ENCODE peak calls at places on chromosome 14, in ten cellular contexts. J is H1, Y is suprapubic skin, U is breast epithelium, R is endothelial cell of umbilical vein, K is sigmoid colon, F is transverse colon, I is stomach, A is HepG2, Z is GM12878. L is an unnamed sample.

GRCh38 chr14:101102875-101103274 is 199.4 kb upstream of the RTL1 start:
- DNase-seq in K (peak), R (no peak), I (no peak), F (no peak), Z (no peak), J (no peak), Y (peak), A (no peak), U (peak), L (no peak)

GRCh38 chr14:36021926-36022325 is 154.6 kb downstream of the PTCSC3 start:
- DNase-seq in F (no peak), Z (no peak), R (no peak), Y (no peak), J (no peak), A (no peak), U (no peak), K (no peak), I (no peak), L (no peak)

GRCh38 chr14:52131640-52132320 is 62.9 kb upstream of the NID2 start:
- DNase-seq in U (peak), Y (peak), J (peak), K (peak), F (peak), A (peak), Z (peak), R (peak), I (peak), L (peak)

GRCh38 chr14:61662001-61662400 is 33.3 kb upstream of the HIF1A start:
- DNase-seq in K (no peak), J (no peak), F (no peak), Y (no peak), U (no peak), R (peak), Z (no peak), I (no peak), A (no peak), L (no peak)

GRCh38 chr14:70152081-70152480 is 36.7 kb downstream of the SLC8A3 start:
- DNase-seq in U (no peak), J (no peak), Z (no peak), I (no peak), Y (no peak), F (no peak), R (no peak), K (no peak), A (no peak), L (no peak)

GRCh38 chr14:104404922-104405321 is 174.6 kb upstream of the C14orf180 start:
- DNase-seq in F (no peak), Z (no peak), Y (no peak), I (peak), K (no peak), J (no peak), A (no peak), U (no peak), R (no peak), L (no peak)

GRCh38 chr14:101444116-101444515 is 117.2 kb upstream of the DIO3 start:
- DNase-seq in I (no peak), A (no peak), Y (no peak), Z (no peak), R (no peak), U (no peak), J (no peak), F (no peak), K (no peak), L (no peak)

GRCh38 chr14:85313801-85314207 is 216.1 kb upstream of the FLRT2 start:
- DNase-seq in Z (no peak), I (no peak), A (no peak), K (no peak), F (no peak), R (peak), Y (no peak), U (no peak), J (no peak), L (no peak)

GRCh38 chr14:71716371-71716770 is 215.9 kb upstream of the RGS6 start:
- DNase-seq in R (no peak), J (no peak), U (no peak), Z (no peak), K (no peak), I (no peak), Y (no peak), A (no peak), F (no peak), L (no peak)

GRCh38 chr14:70645892-70646291 is 4.2 kb downstream of the TTC9 start:
- DNase-seq in I (no peak), R (no peak), Z (no peak), U (no peak), Y (no peak), J (no peak), F (no peak), A (no peak), K (no peak), L (no peak)

GRCh38 chr14:29352681-29353080 is 575.0 kb downstream of the PRKD1 start:
- DNase-seq in R (no peak), Y (no peak), I (no peak), J (no peak), A (no peak), F (no peak), K (no peak), Z (no peak), U (no peak), L (no peak)

GRCh38 chr14:72904840-72905561 is 11.1 kb upstream of the DPF3 start:
- DNase-seq in U (peak), A (peak), Z (no peak), R (peak), K (peak), Y (peak), F (peak), I (peak), J (no peak), L (peak)

DNA sequence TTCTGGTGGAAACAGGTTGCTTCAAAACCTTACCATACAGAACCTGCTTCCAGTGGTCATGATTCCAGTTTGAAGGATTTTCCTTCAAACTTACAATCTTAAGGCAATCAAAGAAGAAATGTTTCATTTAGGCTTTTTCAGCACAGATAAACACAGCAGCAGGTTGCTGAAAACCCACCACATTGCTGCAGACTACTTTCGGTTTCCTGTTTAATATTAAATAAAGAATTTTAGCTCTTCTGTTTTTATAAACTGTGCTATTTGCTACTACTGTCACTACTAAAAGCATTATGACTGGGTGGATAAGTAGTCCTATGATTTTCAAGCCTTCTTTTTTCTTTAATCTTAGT is 13.2 kb upstream of the FOXN3 start:
- DNase-seq in A (no peak), U (no peak), I (no peak), R (peak), Z (no peak), Y (no peak), F (no peak), J (no peak), K (no peak), L (no peak)
- H3K4me3 ChIP-seq in A (no peak), U (peak), I (peak), R (no peak), Z (peak), Y (peak), F (peak), J (no peak), K (peak), L (peak)

DNA sequence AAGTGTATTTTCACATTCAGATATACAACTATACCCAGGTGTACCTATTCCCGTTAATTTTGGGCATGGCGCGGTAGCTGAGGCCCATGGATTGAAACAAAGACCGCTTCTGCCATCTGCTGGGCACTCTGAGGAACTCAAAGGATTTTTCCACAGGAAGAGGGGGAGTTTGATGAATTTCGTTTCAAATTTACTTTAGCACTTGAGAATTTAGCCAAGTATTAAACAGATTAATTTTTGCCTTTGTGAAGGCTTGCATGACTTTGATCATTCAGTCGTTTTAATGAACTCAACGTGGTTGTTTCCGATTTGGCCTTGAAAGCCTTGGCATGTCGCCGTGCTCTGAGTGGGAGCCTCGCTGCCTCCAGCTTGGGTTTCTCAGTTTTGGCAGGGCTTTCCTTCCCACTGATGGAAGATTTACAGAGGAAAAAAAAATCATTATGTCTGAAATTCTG is 153.2 kb upstream of the DDHD1 start:
- DNase-seq in J (peak), Z (no peak), I (peak), A (peak), R (peak), U (peak), Y (no peak), K (peak), F (peak), L (peak)
- TF ChIP-seq POLR2AphosphoS5 in J (no peak), Z (no peak), I (peak), A (no peak), R (no peak), U (no peak), Y (no peak), K (peak), F (no peak), L (peak)

GRCh38 chr14:90105756-90106155 is 44.0 kb downstream of the KCNK13 start:
- DNase-seq in F (no peak), R (no peak), Z (no peak), J (no peak), Y (no peak), U (no peak), I (no peak), K (no peak), A (peak), L (no peak)

GRCh38 chr14:90111895-90112534 is 50.2 kb downstream of the KCNK13 start:
- DNase-seq in Z (no peak), A (peak), F (no peak), U (no peak), Y (no peak), R (no peak), J (no peak), I (no peak), K (no peak), L (no peak)

GRCh38 chr14:90107789-90108188 is 46.0 kb downstream of the KCNK13 start:
- DNase-seq in R (no peak), J (no peak), A (no peak), K (no peak), F (no peak), Y (no peak), Z (no peak), I (no peak), U (no peak), L (no peak)

GRCh38 chr14:90114554-90114953 is 52.8 kb downstream of the KCNK13 start:
- DNase-seq in J (no peak), Y (no peak), R (no peak), I (no peak), K (no peak), U (no peak), A (peak), Z (no peak), F (no peak), L (no peak)

DNA sequence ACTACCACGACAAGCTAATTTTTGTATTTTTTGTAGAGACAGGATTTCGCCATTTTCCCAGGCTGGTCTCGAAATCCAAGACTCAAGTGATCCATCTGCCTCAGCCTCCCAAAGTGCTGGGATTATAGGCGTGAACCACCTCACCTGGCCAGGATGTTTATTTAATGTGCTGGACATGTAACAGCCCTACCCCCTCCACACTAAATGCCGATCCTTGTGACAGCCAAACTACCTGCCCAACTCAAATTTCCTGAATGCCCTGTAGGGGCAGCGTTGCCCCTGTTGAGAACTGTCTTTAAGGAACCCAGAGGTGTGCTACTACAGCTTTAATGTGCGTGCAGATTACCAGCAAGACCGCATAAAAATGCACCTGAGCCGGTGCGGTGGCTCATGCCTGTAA is 48.1 kb downstream of the KCNK13 start:
- DNase-seq in R (no peak), F (no peak), Z (no peak), A (peak), J (peak), U (no peak), I (no peak), K (no peak), Y (no peak), L (no peak)
- TF ChIP-seq POLR2A in R (no peak), F (no peak), Z (no peak), A (no peak), J (no peak), U (no peak), I (no peak), K (no peak), Y (no peak), L (no peak)

GRCh38 chr14:94773682-94774211 is 3.8 kb upstream of the GSC start:
- DNase-seq in I (no peak), F (no peak), R (no peak), J (no peak), U (no peak), Z (no peak), K (no peak), A (no peak), Y (no peak), L (no peak)
- H3K4me3 ChIP-seq in I (no peak), F (no peak), R (no peak), J (no peak), U (no peak), Z (no peak), K (no peak), A (no peak), Y (no peak), L (no peak)

DNA sequence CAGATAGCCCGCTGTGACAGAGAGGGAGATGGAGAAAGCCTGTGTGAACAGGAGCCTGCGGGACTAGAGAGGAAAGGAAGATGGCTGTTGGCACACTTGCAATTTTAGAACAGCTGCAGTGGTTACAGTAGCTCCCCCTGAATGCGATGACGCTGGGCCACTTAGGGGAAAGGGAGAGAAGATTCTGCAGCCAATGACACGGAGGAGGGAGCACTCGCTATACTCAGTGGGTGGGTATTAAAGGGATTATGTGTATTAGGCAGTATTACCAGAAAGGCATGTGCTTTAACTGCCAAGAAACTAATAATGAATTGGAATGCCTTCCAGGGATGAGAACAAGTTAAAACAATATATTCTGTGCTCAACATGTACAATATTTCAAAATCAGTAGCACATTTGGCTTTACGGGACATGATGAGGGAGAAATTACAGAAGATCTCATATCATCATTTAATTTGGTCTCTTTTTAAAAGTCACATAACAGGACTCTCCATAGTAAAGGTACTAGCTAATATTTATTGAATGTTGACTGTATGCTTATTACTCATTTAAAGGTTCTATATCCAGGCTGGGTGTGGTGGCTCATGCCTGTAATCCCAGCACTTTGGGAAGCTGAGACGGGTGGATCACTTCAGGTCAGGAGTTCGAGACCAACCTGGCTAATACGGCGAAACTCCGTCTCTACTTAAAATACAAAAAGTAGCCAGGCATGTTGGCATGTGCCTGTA is 35.9 kb upstream of the FOS start:
- DNase-seq in A (no peak), R (no peak), Z (no peak), U (peak), Y (no peak), F (peak), I (no peak), K (no peak), J (no peak), L (peak)
- TF ChIP-seq POLR2AphosphoS5 in A (no peak), R (no peak), Z (no peak), U (no peak), Y (no peak), F (peak), I (peak), K (no peak), J (no peak), L (peak)

GRCh38 chr14:95849761-95850160 is 26.9 kb upstream of the TUNAR start:
- DNase-seq in A (no peak), F (no peak), Y (no peak), U (no peak), I (no peak), Z (no peak), R (no peak), J (no peak), K (no peak), L (no peak)
- TF ChIP-seq POLR2A in A (no peak), F (no peak), Y (no peak), U (no peak), I (no peak), Z (no peak), R (no peak), J (no peak), K (no peak), L (no peak)